ENCODE peak calls at places on chromosomes 1 and 21, in eight cellular contexts. L is NCI-H2081; U is activated T-helper 1 cell treated with anti-CD3 and anti-CD28 coated beads, Interleukin-12 subunit alpha, Interleukin-12 subunit beta, Interleukin-2, Interleukin-4 antibody, amounts not matched to agents 30 ng/mL and 10 ng/mL and 1 ng/mL, durations not matched to agents 14 hours and 24 hours and 36 hours; G is T follicular helper cell; R is skeletal muscle cell; M is A549; Q is fibroblast of pulmonary artery; X is uterus. B is an unnamed sample.

GRCh38 chr21:24011087-24011486 is 1596.2 kb downstream of the MRPL39 start:
- DNase-seq in L (no peak), X (no peak), G (no peak), R (no peak), U (no peak), Q (no peak), M (no peak), B (no peak)

GRCh38 chr1:173661271-173661670 is 8.4 kb downstream of the ANKRD45 start:
- DNase-seq in G (no peak), U (no peak), L (no peak), Q (no peak), X (no peak), M (no peak), R (no peak), B (no peak)

GRCh38 chr1:100457683-100458082 is 80.3 kb upstream of the GPR88 start:
- DNase-seq in R (no peak), Q (no peak), U (no peak), L (no peak), X (no peak), G (no peak), M (no peak), B (no peak)

GRCh38 chr21:31908106-31909031 is 35.5 kb downstream of the HUNK start:
- DNase-seq in L (no peak), R (no peak), Q (no peak), M (no peak), U (no peak), G (no peak), X (peak), B (no peak)

GRCh38 chr1:107622975-107623374 is 342.0 kb downstream of the VAV3 start:
- DNase-seq in X (no peak), G (no peak), Q (no peak), L (no peak), R (peak), M (no peak), U (no peak), B (no peak)

GRCh38 chr1:208834346-208835081 is 590.3 kb upstream of the PLXNA2 start:
- DNase-seq in R (no peak), U (no peak), X (no peak), Q (peak), G (no peak), L (peak), M (no peak), B (no peak)

GRCh38 chr1:162055062-162055461 is 14.4 kb upstream of the NOS1AP start:
- DNase-seq in X (no peak), Q (peak), U (no peak), L (no peak), R (peak), M (peak), G (no peak), B (no peak)

GRCh38 chr1:12692967-12693782 is 22.7 kb upstream of the AADACL3 start:
- DNase-seq in R (no peak), M (no peak), L (no peak), X (no peak), Q (peak), U (no peak), G (no peak), B (no peak)

GRCh38 chr1:30472526-30472925 is 250.9 kb downstream of the MATN1 start:
- DNase-seq in Q (no peak), M (no peak), L (no peak), U (no peak), G (no peak), R (no peak), X (no peak), B (no peak)

GRCh38 chr1:173017792-173018191 is 32.9 kb downstream of the TNFSF18 start:
- DNase-seq in X (no peak), M (no peak), Q (no peak), R (no peak), G (no peak), U (no peak), L (no peak), B (no peak)

GRCh38 chr1:246117066-246117791 is 389.9 kb downstream of the SMYD3 start:
- DNase-seq in Q (peak), X (no peak), G (peak), L (peak), M (peak), R (peak), U (peak), B (no peak)

GRCh38 chr1:231206856-231207255 is 34.2 kb upstream of the GNPAT start:
- DNase-seq in U (no peak), M (peak), G (no peak), Q (no peak), X (no peak), L (no peak), R (no peak), B (no peak)

GRCh38 chr1:7300893-7301292 is 470.2 kb upstream of the VAMP3 start:
- DNase-seq in X (no peak), L (no peak), Q (peak), U (no peak), M (peak), G (no peak), R (peak), B (no peak)

GRCh38 chr1:200099040-200099439 is 71.5 kb downstream of the NR5A2 start:
- DNase-seq in L (no peak), U (no peak), M (no peak), Q (peak), R (no peak), G (no peak), X (no peak), B (no peak)

GRCh38 chr21:31913191-31913608 is 40.4 kb downstream of the HUNK start:
- DNase-seq in R (no peak), U (no peak), Q (no peak), G (no peak), X (no peak), M (no peak), L (no peak), B (no peak)

GRCh38 chr1:56686171-56686570 is 41.1 kb downstream of the PRKAA2 start:
- DNase-seq in G (no peak), U (no peak), R (peak), Q (peak), X (no peak), M (peak), L (no peak), B (no peak)

GRCh38 chr1:181181792-181182585 is 93.5 kb downstream of the IER5 start:
- DNase-seq in Q (no peak), M (no peak), G (no peak), U (no peak), R (no peak), X (no peak), L (no peak), B (no peak)

GRCh38 chr1:160942926-160943325 is 11.7 kb downstream of the ITLN2 start:
- DNase-seq in X (no peak), U (no peak), M (peak), Q (peak), L (no peak), R (no peak), G (no peak), B (no peak)

GRCh38 chr1:224262373-224263054 is 67.5 kb downstream of the NVL start:
- DNase-seq in M (no peak), Q (peak), X (no peak), L (no peak), R (no peak), U (no peak), G (no peak), B (no peak)

GRCh38 chr1:156740679-156741612 is at the start of gene MRPL24:
- DNase-seq in X (peak), M (peak), Q (peak), U (peak), R (peak), G (peak), L (peak), B (peak)

GRCh38 chr1:232988572-232989040 is 38.2 kb downstream of the NTPCR start:
- DNase-seq in R (no peak), X (no peak), G (no peak), M (no peak), U (no peak), Q (peak), L (no peak), B (no peak)

GRCh38 chr1:10421637-10422036 is 8.6 kb upstream of the CENPS start:
- DNase-seq in L (no peak), G (no peak), Q (no peak), M (no peak), X (no peak), U (no peak), R (no peak), B (no peak)

GRCh38 chr1:197862221-197862620 is 40.2 kb upstream of the C1orf53 start:
- DNase-seq in M (no peak), U (no peak), L (no peak), G (no peak), Q (no peak), R (no peak), X (no peak), B (no peak)

GRCh38 chr1:227561303-227561702 is 2.1 kb upstream of the ZNF678 start:
- DNase-seq in G (no peak), Q (no peak), M (no peak), L (no peak), R (no peak), U (no peak), X (no peak), B (no peak)

GRCh38 chr1:152110365-152110859 is 4.8 kb downstream of the TCHH start:
- DNase-seq in U (peak), Q (peak), G (no peak), R (peak), X (peak), L (no peak), M (peak), B (no peak)

GRCh38 chr1:116067564-116067887 is 43.7 kb upstream of the MAB21L3 start:
- DNase-seq in U (no peak), R (peak), G (no peak), M (no peak), X (no peak), Q (peak), L (no peak), B (no peak)